ENCODE peak calls at places on chromosomes 3 and 15, in four cellular contexts. B, I, T and C are unnamed samples.

GRCh38 chr3:197883541-197883940 is 66.4 kb upstream of the RPL35A start:
- DNase-seq in B (no peak), I (no peak), T (no peak), C (no peak)

GRCh38 chr3:166211451-166211850 is 374.2 kb upstream of the BCHE start:
- DNase-seq in B (no peak), I (no peak), T (no peak), C (no peak)

GRCh38 chr3:13487403-13487802 is 7.3 kb downstream of the HDAC11 start:
- DNase-seq in B (no peak), I (no peak), T (no peak), C (no peak)

GRCh38 chr3:14278799-14279705 is 100.4 kb downstream of the LSM3 start:
- DNase-seq in B (no peak), I (no peak), T (peak), C (no peak)

GRCh38 chr3:37546876-37547275 is 314.8 kb upstream of the CTDSPL start:
- DNase-seq in B (peak), I (no peak), T (no peak), C (peak)

GRCh38 chr3:126472277-126473006 is 3.2 kb downstream of the ZXDC start:
- DNase-seq in B (peak), I (no peak), T (no peak), C (peak)

GRCh38 chr3:56087460-56087859 is 380.8 kb downstream of the ERC2 start:
- DNase-seq in B (no peak), I (no peak), T (no peak), C (no peak)

GRCh38 chr3:127612966-127613365 is 14.8 kb downstream of the MCM2 start:
- DNase-seq in B (no peak), I (no peak), T (no peak), C (no peak)

GRCh38 chr3:168585544-168585943 is 489.8 kb upstream of the GOLIM4 start:
- DNase-seq in B (no peak), I (no peak), T (no peak), C (no peak)

GRCh38 chr15:42371125-42371524 is 11.8 kb downstream of the CAPN3 start:
- DNase-seq in B (no peak), I (no peak), T (no peak), C (peak)

GRCh38 chr3:188760408-188760807 is 411.4 kb upstream of the TPRG1 start:
- DNase-seq in B (no peak), I (no peak), T (no peak), C (peak)

GRCh38 chr3:52834871-52835501 is at the start of gene MUSTN1:
- DNase-seq in B (peak), I (no peak), T (no peak), C (peak)

GRCh38 chr3:73727854-73728253 is 103.1 kb upstream of the PDZRN3 start:
- DNase-seq in B (no peak), I (no peak), T (no peak), C (no peak)

GRCh38 chr3:36813320-36813719 is 49.0 kb upstream of the DCLK3 start:
- DNase-seq in B (no peak), I (no peak), T (no peak), C (no peak)

GRCh38 chr3:169085827-169086226 is 577.7 kb downstream of the MECOM start:
- DNase-seq in B (peak), I (no peak), T (no peak), C (peak)

GRCh38 chr3:101719604-101720185 is 4.7 kb upstream of the CEP97 start:
- DNase-seq in B (no peak), I (no peak), T (no peak), C (no peak)

GRCh38 chr15:64351265-64351664 is 4.7 kb downstream of the CSNK1G1 start:
- DNase-seq in B (no peak), I (no peak), T (no peak), C (peak)

GRCh38 chr3:34106879-34107278 is 308.4 kb downstream of the PDCD6IP start:
- DNase-seq in B (no peak), I (no peak), T (no peak), C (no peak)

GRCh38 chr3:139893264-139893962 is 41.6 kb upstream of the CLSTN2 start:
- DNase-seq in B (no peak), I (no peak), T (no peak), C (no peak)

GRCh38 chr3:21587894-21588293 is 163.1 kb downstream of the ZNF385D start:
- DNase-seq in B (no peak), I (no peak), T (no peak), C (no peak)

GRCh38 chr3:49022751-49023171 is 840 bp downstream of the NDUFAF3 start:
- DNase-seq in B (no peak), I (no peak), T (no peak), C (no peak)

GRCh38 chr3:103048371-103048722 is 613.5 kb downstream of the ZPLD1 start:
- DNase-seq in B (no peak), I (no peak), T (no peak), C (peak)

GRCh38 chr3:149386299-149386606 is 8.8 kb upstream of the TM4SF1 start:
- DNase-seq in B (no peak), I (no peak), T (no peak), C (no peak)